ENCODE peak calls at places on chromosomes 4 and X, in eight cellular contexts. T is non-pigmented ciliary epithelial cell; A is LoVo; M is activated CD4-positive, alpha-beta memory T cell treated with anti-CD3 and anti-CD28 coated beads for 36 hours; P is CD4-positive, CD25-positive, alpha-beta regulatory T cell; C is epithelial cell of esophagus; S is activated T-helper 1 cell treated with anti-CD3 and anti-CD28 coated beads, Interleukin-2, amount 50 U/mL, for 16 hours; U is activated CD4-positive, alpha-beta T cell treated with anti-CD3 and anti-CD28 coated beads for 24 hours. B is an unnamed sample.

GRCh38 chr4:40196724-40197281 is at the start of gene RHOH:
- DNase-seq in P (peak), C (no peak), U (peak), T (no peak), A (no peak), S (peak), M (peak), B (peak)

GRCh38 chr4:26191353-26191752 is 129.5 kb upstream of the RBPJ start:
- DNase-seq in T (no peak), C (no peak), U (no peak), P (no peak), S (no peak), A (peak), M (no peak), B (no peak)

GRCh38 chrX:31147175-31147574 is 75.3 kb upstream of the FTHL17 start:
- DNase-seq in M (no peak), A (no peak), P (no peak), C (no peak), T (no peak), S (no peak), U (no peak), B (no peak)

GRCh38 chr4:102734116-102734515 is 26.7 kb downstream of the MANBA start:
- DNase-seq in U (no peak), M (no peak), C (no peak), T (no peak), A (no peak), P (no peak), S (no peak), B (no peak)

GRCh38 chr4:140094701-140095420 is 59.1 kb downstream of the MAML3 start:
- DNase-seq in T (no peak), A (no peak), P (peak), S (no peak), M (peak), C (peak), U (no peak), B (peak)

GRCh38 chrX:44105228-44105913 is 132.2 kb upstream of the NDP start:
- DNase-seq in T (no peak), A (no peak), U (no peak), M (no peak), S (no peak), C (no peak), P (no peak), B (no peak)

GRCh38 chr4:150089732-150090131 is 11.5 kb downstream of the DCLK2 start:
- DNase-seq in C (peak), M (no peak), T (no peak), U (no peak), P (no peak), S (no peak), A (no peak), B (no peak)

GRCh38 chr4:27251788-27252187 is 391.1 kb downstream of the STIM2 start:
- DNase-seq in S (no peak), A (no peak), T (no peak), C (no peak), U (no peak), P (no peak), M (no peak), B (no peak)